ENCODE peak calls at places on chromosomes 6 and 20, in eight cellular contexts. One of them, this sample, is unnamed. For H3K9me3, the result is how much of the 10 kb centered on the place peaks cover.

GRCh38 chr20:40741507-40742106 is 52.6 kb upstream of the MAFB start:
- DNase-seq in HepG2: peak
- DNase-seq in ovary: no peak
- DNase-seq in small intestine: peak
- DNase-seq in AG04450: no peak
- DNase-seq in CD8-positive, alpha-beta T cell: peak
- DNase-seq in ascending aorta: no peak
- DNase-seq in mesenchymal stem cell: peak
- DNase-seq in this sample: peak

GRCh38 chr20:35718972-35719635 is 19.9 kb downstream of the ROMO1 start:
- DNase-seq in HepG2: no peak
- DNase-seq in ovary: no peak
- DNase-seq in small intestine: no peak
- DNase-seq in AG04450: no peak
- DNase-seq in CD8-positive, alpha-beta T cell: no peak
- DNase-seq in ascending aorta: no peak
- DNase-seq in mesenchymal stem cell: no peak
- DNase-seq in this sample: no peak

GRCh38 chr6:111322145-111322544 is 160.9 kb downstream of the REV3L start:
- DNase-seq in HepG2: no peak
- DNase-seq in ovary: no peak
- DNase-seq in small intestine: no peak
- DNase-seq in AG04450: no peak
- DNase-seq in CD8-positive, alpha-beta T cell: no peak
- DNase-seq in ascending aorta: no peak
- DNase-seq in mesenchymal stem cell: no peak
- DNase-seq in this sample: no peak

GRCh38 chr6:123001540-123001939 is 5.5 kb downstream of the CLVS2 start:
- DNase-seq in HepG2: no peak
- DNase-seq in ovary: no peak
- DNase-seq in small intestine: no peak
- DNase-seq in AG04450: no peak
- DNase-seq in CD8-positive, alpha-beta T cell: no peak
- DNase-seq in ascending aorta: no peak
- DNase-seq in mesenchymal stem cell: no peak
- DNase-seq in this sample: no peak

GRCh38 chr6:116111552-116112528 is 11.2 kb downstream of the NT5DC1 start:
- DNase-seq in HepG2: peak
- DNase-seq in ovary: no peak
- DNase-seq in small intestine: peak
- DNase-seq in AG04450: no peak
- DNase-seq in CD8-positive, alpha-beta T cell: no peak
- DNase-seq in ascending aorta: no peak
- DNase-seq in mesenchymal stem cell: peak
- DNase-seq in this sample: peak

GRCh38 chr6:129113637-129114036 is 230.7 kb downstream of the LAMA2 start:
- DNase-seq in HepG2: no peak
- DNase-seq in ovary: no peak
- DNase-seq in small intestine: no peak
- DNase-seq in AG04450: no peak
- DNase-seq in CD8-positive, alpha-beta T cell: no peak
- DNase-seq in ascending aorta: no peak
- DNase-seq in mesenchymal stem cell: no peak
- DNase-seq in this sample: no peak

GRCh38 chr6:11835065-11835464 is 56.5 kb upstream of the ADTRP start:
- DNase-seq in HepG2: no peak
- DNase-seq in ovary: no peak
- DNase-seq in small intestine: no peak
- DNase-seq in AG04450: no peak
- DNase-seq in CD8-positive, alpha-beta T cell: no peak
- DNase-seq in ascending aorta: no peak
- DNase-seq in mesenchymal stem cell: no peak
- DNase-seq in this sample: no peak

GRCh38 chr20:52150440-52151258 is 40.9 kb downstream of the ZFP64 start:
- DNase-seq in HepG2: peak
- DNase-seq in ovary: no peak
- DNase-seq in small intestine: peak
- DNase-seq in AG04450: peak
- DNase-seq in CD8-positive, alpha-beta T cell: no peak
- DNase-seq in ascending aorta: no peak
- DNase-seq in mesenchymal stem cell: peak
- DNase-seq in this sample: peak

GRCh38 chr6:89940225-89941027 is 46.2 kb downstream of the GJA10 start:
- DNase-seq in HepG2: peak
- DNase-seq in ovary: peak
- DNase-seq in small intestine: peak
- DNase-seq in AG04450: peak
- DNase-seq in CD8-positive, alpha-beta T cell: peak
- DNase-seq in ascending aorta: no peak
- DNase-seq in mesenchymal stem cell: peak
- DNase-seq in this sample: peak

GRCh38 chr6:130282234-130282995 is 59.7 kb upstream of the SAMD3 start:
- DNase-seq in HepG2: peak
- DNase-seq in ovary: no peak
- DNase-seq in small intestine: peak
- DNase-seq in AG04450: peak
- DNase-seq in CD8-positive, alpha-beta T cell: peak
- DNase-seq in ascending aorta: no peak
- DNase-seq in mesenchymal stem cell: peak
- DNase-seq in this sample: peak

GRCh38 chr6:14286144-14286543 is 168.6 kb downstream of the CD83 start:
- DNase-seq in HepG2: no peak
- DNase-seq in ovary: no peak
- DNase-seq in small intestine: no peak
- DNase-seq in AG04450: peak
- DNase-seq in CD8-positive, alpha-beta T cell: no peak
- DNase-seq in ascending aorta: no peak
- DNase-seq in mesenchymal stem cell: no peak
- DNase-seq in this sample: no peak

GRCh38 chr6:26420607-26421235 is 18.6 kb downstream of the BTN3A1 start:
- DNase-seq in HepG2: peak
- DNase-seq in ovary: peak
- DNase-seq in small intestine: no peak
- DNase-seq in AG04450: no peak
- DNase-seq in CD8-positive, alpha-beta T cell: no peak
- DNase-seq in ascending aorta: no peak
- DNase-seq in mesenchymal stem cell: peak
- DNase-seq in this sample: peak

GRCh38 chr20:49284818-49285217 is 7.0 kb upstream of the ZNFX1 start:
- DNase-seq in HepG2: no peak
- DNase-seq in ovary: no peak
- DNase-seq in small intestine: no peak
- DNase-seq in AG04450: no peak
- DNase-seq in CD8-positive, alpha-beta T cell: no peak
- DNase-seq in ascending aorta: no peak
- DNase-seq in mesenchymal stem cell: no peak
- DNase-seq in this sample: no peak

GRCh38 chr20:49285233-49285668 is 7.4 kb upstream of the ZNFX1 start:
- DNase-seq in HepG2: no peak
- DNase-seq in ovary: no peak
- DNase-seq in small intestine: no peak
- DNase-seq in AG04450: no peak
- DNase-seq in CD8-positive, alpha-beta T cell: no peak
- DNase-seq in ascending aorta: no peak
- DNase-seq in mesenchymal stem cell: no peak
- DNase-seq in this sample: no peak

GRCh38 chr20:49287555-49288249 is 9.8 kb upstream of the ZNFX1 start:
- DNase-seq in HepG2: peak
- DNase-seq in ovary: no peak
- DNase-seq in small intestine: no peak
- DNase-seq in AG04450: no peak
- DNase-seq in CD8-positive, alpha-beta T cell: no peak
- DNase-seq in ascending aorta: no peak
- DNase-seq in mesenchymal stem cell: peak
- DNase-seq in this sample: no peak

GRCh38 chr20:49286689-49287551 is 9.1 kb upstream of the ZNFX1 start:
- DNase-seq in HepG2: peak
- DNase-seq in ovary: no peak
- DNase-seq in small intestine: peak
- DNase-seq in AG04450: no peak
- DNase-seq in CD8-positive, alpha-beta T cell: no peak
- DNase-seq in ascending aorta: no peak
- DNase-seq in mesenchymal stem cell: peak
- DNase-seq in this sample: no peak

DNA sequence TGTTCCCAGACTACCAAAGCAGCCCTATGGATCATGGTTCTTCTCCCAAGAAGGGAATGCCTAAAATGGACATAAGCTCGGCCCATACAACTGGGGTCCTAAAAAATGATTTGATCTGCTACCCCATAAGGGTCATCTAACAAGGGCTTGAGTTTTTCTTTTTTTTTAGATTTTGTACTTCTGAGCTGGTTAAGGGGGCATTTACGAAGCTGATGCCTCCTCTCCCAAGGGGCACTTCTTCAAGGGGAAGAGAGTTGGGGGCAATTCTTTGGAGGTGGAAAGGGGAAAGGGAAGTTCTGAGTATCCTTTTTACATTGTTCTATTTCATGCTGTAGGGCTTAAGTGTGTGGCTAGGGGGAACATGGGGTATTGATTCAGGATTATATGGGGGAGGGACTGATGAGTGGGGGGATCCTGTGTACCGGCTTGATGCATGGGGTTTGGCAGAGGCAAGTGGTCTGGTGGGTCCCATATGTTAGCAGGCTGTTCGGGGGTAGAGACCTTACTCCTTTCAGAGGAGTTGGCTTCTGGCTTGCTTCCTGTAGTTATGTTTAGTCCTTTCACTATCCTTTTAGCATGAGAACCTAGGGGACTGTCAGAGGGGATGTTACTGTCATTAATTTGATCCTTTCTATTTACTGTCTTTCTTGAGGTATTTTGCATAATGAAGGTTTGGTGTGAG is 8.1 kb upstream of the ZNFX1 start:
- DNase-seq in HepG2: no peak
- DNase-seq in ovary: no peak
- DNase-seq in small intestine: no peak
- DNase-seq in AG04450: no peak
- DNase-seq in CD8-positive, alpha-beta T cell: no peak
- DNase-seq in ascending aorta: no peak
- DNase-seq in mesenchymal stem cell: no peak
- DNase-seq in this sample: no peak
- H3K9me3 ChIP-seq in HepG2: under half
- H3K9me3 ChIP-seq in ovary: under half
- H3K9me3 ChIP-seq in small intestine: under half
- H3K9me3 ChIP-seq in AG04450: under half
- H3K9me3 ChIP-seq in CD8-positive, alpha-beta T cell: under half
- H3K9me3 ChIP-seq in ascending aorta: half or more
- H3K9me3 ChIP-seq in mesenchymal stem cell: under half
- H3K9me3 ChIP-seq in this sample: under half

GRCh38 chr20:58514321-58515239 is 619 bp downstream of the APCDD1L start:
- DNase-seq in HepG2: no peak
- DNase-seq in ovary: no peak
- DNase-seq in small intestine: no peak
- DNase-seq in AG04450: no peak
- DNase-seq in CD8-positive, alpha-beta T cell: no peak
- DNase-seq in ascending aorta: no peak
- DNase-seq in mesenchymal stem cell: peak
- DNase-seq in this sample: no peak
- H3K9me3 ChIP-seq in HepG2: under half
- H3K9me3 ChIP-seq in ovary: under half
- H3K9me3 ChIP-seq in small intestine: under half
- H3K9me3 ChIP-seq in AG04450: under half
- H3K9me3 ChIP-seq in CD8-positive, alpha-beta T cell: under half
- H3K9me3 ChIP-seq in ascending aorta: under half
- H3K9me3 ChIP-seq in mesenchymal stem cell: under half
- H3K9me3 ChIP-seq in this sample: under half

GRCh38 chr20:57539889-57540288 is 14.9 kb upstream of the CTCFL start:
- DNase-seq in HepG2: no peak
- DNase-seq in ovary: no peak
- DNase-seq in small intestine: peak
- DNase-seq in AG04450: no peak
- DNase-seq in CD8-positive, alpha-beta T cell: no peak
- DNase-seq in ascending aorta: no peak
- DNase-seq in mesenchymal stem cell: no peak
- DNase-seq in this sample: no peak

GRCh38 chr20:57531986-57532566 is 7.1 kb upstream of the CTCFL start:
- DNase-seq in HepG2: peak
- DNase-seq in ovary: no peak
- DNase-seq in small intestine: peak
- DNase-seq in AG04450: no peak
- DNase-seq in CD8-positive, alpha-beta T cell: no peak
- DNase-seq in ascending aorta: no peak
- DNase-seq in mesenchymal stem cell: no peak
- DNase-seq in this sample: no peak

GRCh38 chr20:57536759-57537724 is 12.1 kb upstream of the CTCFL start:
- DNase-seq in HepG2: no peak
- DNase-seq in ovary: no peak
- DNase-seq in small intestine: peak
- DNase-seq in AG04450: no peak
- DNase-seq in CD8-positive, alpha-beta T cell: no peak
- DNase-seq in ascending aorta: no peak
- DNase-seq in mesenchymal stem cell: no peak
- DNase-seq in this sample: no peak

GRCh38 chr20:57535297-57535696 is 10.4 kb upstream of the CTCFL start:
- DNase-seq in HepG2: no peak
- DNase-seq in ovary: no peak
- DNase-seq in small intestine: no peak
- DNase-seq in AG04450: no peak
- DNase-seq in CD8-positive, alpha-beta T cell: no peak
- DNase-seq in ascending aorta: no peak
- DNase-seq in mesenchymal stem cell: no peak
- DNase-seq in this sample: no peak

DNA sequence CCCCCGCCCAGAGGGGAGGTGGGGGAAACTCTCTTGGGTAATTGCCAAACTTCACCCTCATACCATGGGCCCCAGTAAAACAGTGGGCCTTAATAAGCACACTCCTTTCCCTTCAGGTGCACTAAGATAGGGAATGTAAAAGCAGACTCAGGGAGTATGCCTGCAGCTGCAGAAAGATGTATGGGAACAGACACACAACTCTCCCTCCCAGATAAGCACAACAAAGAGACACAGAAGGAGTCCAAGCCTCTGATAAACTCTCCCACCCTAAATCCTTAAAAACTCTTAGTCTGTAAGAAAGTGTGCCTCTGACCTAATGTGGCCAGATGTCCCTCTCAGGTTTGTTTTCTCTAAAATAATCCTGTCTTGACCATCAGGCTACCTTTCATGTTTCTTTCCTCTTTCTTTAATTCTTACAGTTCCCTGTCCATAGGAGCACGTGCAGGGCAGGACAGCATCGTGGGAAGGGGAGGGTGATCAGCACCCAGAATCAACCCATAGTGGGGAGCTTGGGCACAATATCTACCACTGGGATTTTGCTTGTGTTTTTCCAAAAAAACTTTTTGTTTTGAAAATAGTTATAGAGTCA is 11.3 kb upstream of the CTCFL start:
- DNase-seq in HepG2: no peak
- DNase-seq in ovary: no peak
- DNase-seq in small intestine: no peak
- DNase-seq in AG04450: no peak
- DNase-seq in CD8-positive, alpha-beta T cell: no peak
- DNase-seq in ascending aorta: no peak
- DNase-seq in mesenchymal stem cell: no peak
- DNase-seq in this sample: no peak
- H3K9me3 ChIP-seq in HepG2: under half
- H3K9me3 ChIP-seq in ovary: under half
- H3K9me3 ChIP-seq in small intestine: under half
- H3K9me3 ChIP-seq in AG04450: under half
- H3K9me3 ChIP-seq in CD8-positive, alpha-beta T cell: under half
- H3K9me3 ChIP-seq in ascending aorta: under half
- H3K9me3 ChIP-seq in mesenchymal stem cell: under half
- H3K9me3 ChIP-seq in this sample: under half

GRCh38 chr20:31278178-31278577 is 20.7 kb downstream of the DEFB115 start:
- DNase-seq in HepG2: no peak
- DNase-seq in ovary: no peak
- DNase-seq in small intestine: no peak
- DNase-seq in AG04450: no peak
- DNase-seq in CD8-positive, alpha-beta T cell: no peak
- DNase-seq in ascending aorta: no peak
- DNase-seq in mesenchymal stem cell: no peak
- DNase-seq in this sample: no peak

GRCh38 chr20:31274441-31274840 is 17.0 kb downstream of the DEFB115 start:
- DNase-seq in HepG2: no peak
- DNase-seq in ovary: no peak
- DNase-seq in small intestine: no peak
- DNase-seq in AG04450: no peak
- DNase-seq in CD8-positive, alpha-beta T cell: no peak
- DNase-seq in ascending aorta: no peak
- DNase-seq in mesenchymal stem cell: no peak
- DNase-seq in this sample: no peak
- H3K9me3 ChIP-seq in HepG2: under half
- H3K9me3 ChIP-seq in ovary: under half
- H3K9me3 ChIP-seq in small intestine: under half
- H3K9me3 ChIP-seq in AG04450: under half
- H3K9me3 ChIP-seq in CD8-positive, alpha-beta T cell: under half
- H3K9me3 ChIP-seq in ascending aorta: under half
- H3K9me3 ChIP-seq in mesenchymal stem cell: under half
- H3K9me3 ChIP-seq in this sample: under half